ENCODE peak calls at places on chromosomes 6 and 20, in seven cellular contexts. P is H1, O is SK-N-SH, Q is HCT116, W is GM12878, M is HepG2, G is K562. J is an unnamed sample.
A peak's percentile ranks its signal among the peaks of the same experiment; 100 is the strongest.

GRCh38 chr6:45394586-45395095 is 16.9 kb upstream of the SUPT3H start:
- DNase-seq in P (no peak), O (no peak), Q (no peak), W (no peak), M (no peak), G (no peak), J (no peak)

GRCh38 chr6:42227173-42227850 is 9.7 kb upstream of the MRPS10 start:
- DNase-seq in P (no peak), O (no peak), Q (no peak), W (no peak), M (no peak), G (no peak), J (peak; percentile 98)

GRCh38 chr6:157240059-157240959 is 83.0 kb downstream of the TMEM242 start:
- DNase-seq in P (no peak), O (no peak), Q (no peak), W (no peak), M (peak; percentile 37), G (peak; percentile 89), J (no peak)

GRCh38 chr20:31663838-31664695 is 26.4 kb downstream of the COX4I2 start:
- DNase-seq in P (no peak), O (no peak), Q (no peak), W (no peak), M (peak; percentile 97), G (no peak), J (peak; percentile 74)

GRCh38 chr6:136341967-136342366 is 52.3 kb upstream of the BCLAF1 start:
- DNase-seq in P (no peak), O (no peak), Q (no peak), W (no peak), M (no peak), G (no peak), J (no peak)

GRCh38 chr20:1934578-1935573 is 39.7 kb downstream of the SIRPA start:
- DNase-seq in P (no peak), O (peak; percentile 60), Q (no peak), W (no peak), M (no peak), G (no peak), J (no peak)

GRCh38 chr6:116066789-116067188 is 6.1 kb upstream of the FRK start:
- DNase-seq in P (no peak), O (no peak), Q (no peak), W (no peak), M (no peak), G (no peak), J (no peak)

GRCh38 chr6:8131265-8131897 is 29.0 kb upstream of the EEF1E1 start:
- DNase-seq in P (peak; percentile 78), O (peak; percentile 58), Q (peak; percentile 61), W (no peak), M (peak; percentile 77), G (peak; percentile 58), J (peak; percentile 42)

GRCh38 chr6:119661628-119662027 is 312.1 kb upstream of the MAN1A1 start:
- DNase-seq in P (no peak), O (no peak), Q (no peak), W (no peak), M (no peak), G (no peak), J (no peak)

GRCh38 chr6:70133246-70133645 is 169.6 kb downstream of the COL9A1 start:
- DNase-seq in P (no peak), O (no peak), Q (no peak), W (no peak), M (no peak), G (no peak), J (no peak)

GRCh38 chr6:16436550-16436949 is 198.2 kb downstream of the GMPR start:
- DNase-seq in P (no peak), O (no peak), Q (no peak), W (no peak), M (no peak), G (no peak), J (no peak)

GRCh38 chr20:63980317-63980805 is 571 bp upstream of the PRPF6 start:
- DNase-seq in P (no peak), O (no peak), Q (no peak), W (no peak), M (peak; percentile 50), G (no peak), J (peak; percentile 42)

GRCh38 chr6:75975904-75976303 is 96.6 kb downstream of the IMPG1 start:
- DNase-seq in P (no peak), O (no peak), Q (no peak), W (no peak), M (no peak), G (no peak), J (no peak)

GRCh38 chr20:5973971-5974370 is 23.5 kb downstream of the MCM8 start:
- DNase-seq in P (no peak), O (no peak), Q (no peak), W (no peak), M (no peak), G (no peak), J (no peak)

DNA sequence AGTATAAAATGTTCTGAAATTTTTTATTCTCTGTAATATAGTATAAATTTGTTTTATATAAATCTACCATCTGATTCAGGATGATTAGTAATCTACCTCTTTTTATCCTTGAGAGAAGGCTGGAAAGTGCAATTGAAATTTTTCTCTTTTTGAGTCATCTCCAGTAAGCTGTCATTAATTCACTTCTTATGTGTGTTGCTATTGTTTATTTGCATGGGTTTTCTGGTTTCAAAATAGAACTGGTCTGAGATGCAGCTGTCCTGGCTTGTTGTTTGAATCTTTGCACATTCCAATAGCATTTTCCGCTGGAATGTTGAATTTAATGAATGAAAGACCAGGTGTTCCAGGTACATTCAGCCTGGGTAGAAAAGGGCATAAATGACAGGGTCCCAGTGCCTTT is 24.3 kb upstream of the TAB2 start:
- DNase-seq in P (no peak), O (no peak), Q (no peak), W (no peak), M (no peak), G (no peak), J (no peak)
- TF ChIP-seq JUND in P (no peak), O (no peak), Q (no peak), W (no peak), M (no peak), G (no peak), J (no peak)

DNA sequence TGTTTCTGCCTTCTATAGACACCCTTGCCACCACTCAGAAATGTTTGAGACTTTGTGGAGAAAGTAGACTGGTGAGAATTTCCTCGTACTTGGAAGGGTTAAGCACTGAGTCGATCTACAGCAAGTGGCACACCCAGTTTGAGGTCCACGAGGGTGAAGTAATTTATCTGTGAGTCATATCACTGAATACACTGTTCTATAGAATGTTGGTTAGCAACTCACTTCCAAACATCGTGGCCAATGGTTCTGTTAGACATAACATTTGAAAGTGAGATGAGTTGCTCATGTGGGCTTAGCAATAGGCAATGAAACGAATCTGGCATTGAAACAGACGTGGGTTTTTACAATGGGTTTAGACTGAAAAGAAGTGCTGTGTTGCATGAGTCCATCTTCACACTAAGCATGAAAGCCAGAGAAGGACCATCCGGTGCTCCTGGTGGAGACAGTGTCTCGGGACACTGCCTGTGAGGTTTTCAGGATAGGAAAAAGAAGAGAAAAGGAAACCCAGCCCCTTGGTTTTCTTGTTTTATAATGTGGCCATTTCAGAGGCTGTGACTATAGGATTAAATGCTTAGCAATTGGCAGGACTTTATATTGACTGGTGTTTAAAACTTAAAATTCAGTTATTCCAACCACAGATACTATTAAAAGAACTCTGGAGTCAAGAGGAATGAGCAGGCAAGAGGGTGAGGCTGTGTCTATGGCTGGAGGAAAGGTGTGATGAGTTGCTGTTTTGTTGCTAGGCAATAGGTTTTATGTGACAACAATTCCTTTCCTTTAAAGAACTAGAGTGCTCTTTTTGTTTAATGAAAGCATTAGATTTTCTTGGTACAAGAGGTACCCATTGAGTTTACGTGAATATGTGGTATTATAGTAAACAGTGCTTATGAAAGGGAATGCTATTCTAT is 31.0 kb upstream of the EZR start:
- DNase-seq in P (no peak), O (no peak), Q (peak; percentile 97), W (no peak), M (peak; percentile 84), G (peak; percentile 60), J (no peak)
- TF ChIP-seq JUND in P (no peak), O (peak; percentile 80), Q (no peak), W (no peak), M (peak; percentile 39), G (peak; percentile 98), J (peak; percentile 84)

GRCh38 chr20:53794529-53795115 is 201.0 kb upstream of the ZNF217 start:
- DNase-seq in P (no peak), O (no peak), Q (no peak), W (no peak), M (no peak), G (no peak), J (no peak)
- TF ChIP-seq JUND in P (no peak), O (no peak), Q (no peak), W (no peak), M (no peak), G (no peak), J (no peak)

GRCh38 chr20:54099894-54100293 is 29.5 kb upstream of the BCAS1 start:
- DNase-seq in P (no peak), O (no peak), Q (no peak), W (no peak), M (no peak), G (no peak), J (no peak)
- TF ChIP-seq JUND in P (no peak), O (no peak), Q (no peak), W (no peak), M (no peak), G (no peak), J (no peak)

DNA sequence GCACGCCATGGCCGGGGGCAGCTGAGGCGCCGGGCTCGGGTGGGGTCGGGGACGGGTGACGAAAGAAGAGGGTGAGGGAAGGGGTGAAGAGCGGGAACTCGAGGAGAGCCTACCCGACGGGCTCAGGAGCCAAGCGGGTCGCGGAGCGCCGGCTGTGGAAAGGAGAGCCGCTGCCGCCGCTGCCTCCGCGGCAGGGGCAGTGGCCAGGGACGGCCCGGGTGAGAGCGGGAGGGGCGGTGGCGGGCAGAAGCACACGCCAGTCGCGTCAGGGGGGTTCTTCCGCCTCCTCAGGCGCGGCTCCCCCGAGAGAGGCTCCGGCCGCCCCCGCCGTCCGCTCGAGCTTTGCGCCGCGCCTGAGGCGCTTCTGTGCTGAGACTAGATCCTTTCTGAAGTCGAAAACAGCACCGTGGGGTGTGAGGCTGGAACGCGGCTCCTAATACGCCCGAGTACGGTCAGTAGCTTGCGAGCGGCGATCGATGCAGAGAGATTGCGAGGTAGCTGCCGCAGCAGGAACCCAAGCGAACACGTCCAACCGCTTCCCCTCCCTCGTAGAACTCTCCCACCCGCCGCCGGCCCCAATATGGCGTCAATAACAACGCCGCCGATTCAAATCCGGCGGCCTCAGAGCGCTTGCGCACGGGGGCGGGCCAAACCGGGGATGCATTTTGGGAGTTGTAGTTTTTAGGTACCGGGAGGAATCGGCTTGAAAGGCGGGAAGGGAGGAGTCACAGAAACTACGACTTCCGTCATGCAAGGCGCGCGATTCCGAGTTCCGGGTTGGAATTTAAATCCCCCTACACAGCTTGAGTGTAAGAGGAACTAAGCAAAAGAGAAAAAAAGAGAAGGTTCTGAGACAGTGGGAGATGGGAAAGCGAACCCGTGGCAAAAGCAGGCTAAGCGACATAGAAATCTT is at the start of gene AKIRIN2:
- DNase-seq in P (peak; percentile 95), O (peak; percentile 91), Q (peak; percentile 98), W (peak; percentile 97), M (peak; percentile 98), G (peak; percentile 86), J (peak; percentile 97)
- TF ChIP-seq JUND in P (no peak), O (no peak), Q (no peak), W (peak; percentile 33), M (no peak), G (peak; percentile 54), J (no peak)